ENCODE peak calls at places on chromosome 13, in eight cellular contexts. One of them, this sample, is unnamed.

GRCh38 chr13:41682766-41683165 is 225.4 kb downstream of the RGCC start:
- DNase-seq in osteoblast: no peak
- DNase-seq in naive thymus-derived CD4-positive, alpha-beta T cell: no peak
- DNase-seq in stomach: no peak
- DNase-seq in lung: no peak
- DNase-seq in kidney: no peak
- DNase-seq in trophoblast cell: no peak
- DNase-seq in left ventricle myocardium inferior: no peak
- DNase-seq in this sample: no peak

GRCh38 chr13:106038752-106039151 is 496.7 kb downstream of the EFNB2 start:
- DNase-seq in lung: no peak
- DNase-seq in trophoblast cell: no peak
- DNase-seq in naive thymus-derived CD4-positive, alpha-beta T cell: no peak
- DNase-seq in left ventricle myocardium inferior: no peak
- DNase-seq in kidney: no peak
- DNase-seq in osteoblast: peak; percentile 89
- DNase-seq in stomach: no peak
- DNase-seq in this sample: no peak

GRCh38 chr13:50340566-50341287 is 325.5 kb downstream of the KCNRG start:
- DNase-seq in lung: no peak
- DNase-seq in trophoblast cell: no peak
- DNase-seq in left ventricle myocardium inferior: no peak
- DNase-seq in naive thymus-derived CD4-positive, alpha-beta T cell: no peak
- DNase-seq in stomach: no peak
- DNase-seq in osteoblast: no peak
- DNase-seq in kidney: no peak
- DNase-seq in this sample: no peak

GRCh38 chr13:81171065-81171647 is 830.2 kb upstream of the SPRY2 start:
- DNase-seq in kidney: no peak
- DNase-seq in trophoblast cell: no peak
- DNase-seq in stomach: no peak
- DNase-seq in osteoblast: no peak
- DNase-seq in naive thymus-derived CD4-positive, alpha-beta T cell: no peak
- DNase-seq in left ventricle myocardium inferior: no peak
- DNase-seq in lung: no peak
- DNase-seq in this sample: no peak

GRCh38 chr13:36619535-36619934 is 54.3 kb upstream of the SERTM1 start:
- DNase-seq in osteoblast: no peak
- DNase-seq in trophoblast cell: no peak
- DNase-seq in kidney: no peak
- DNase-seq in left ventricle myocardium inferior: no peak
- DNase-seq in naive thymus-derived CD4-positive, alpha-beta T cell: no peak
- DNase-seq in stomach: no peak
- DNase-seq in lung: no peak
- DNase-seq in this sample: no peak

GRCh38 chr13:111633401-111633800 is 313.0 kb downstream of the TEX29 start:
- DNase-seq in osteoblast: no peak
- DNase-seq in left ventricle myocardium inferior: no peak
- DNase-seq in naive thymus-derived CD4-positive, alpha-beta T cell: no peak
- DNase-seq in trophoblast cell: no peak
- DNase-seq in stomach: no peak
- DNase-seq in kidney: no peak
- DNase-seq in lung: no peak
- DNase-seq in this sample: no peak

GRCh38 chr13:98222081-98222554 is 45.0 kb upstream of the RNF113B start:
- DNase-seq in osteoblast: no peak
- DNase-seq in stomach: peak; percentile 82
- DNase-seq in naive thymus-derived CD4-positive, alpha-beta T cell: no peak
- DNase-seq in lung: no peak
- DNase-seq in left ventricle myocardium inferior: no peak
- DNase-seq in kidney: no peak
- DNase-seq in trophoblast cell: no peak
- DNase-seq in this sample: no peak

GRCh38 chr13:51605698-51606097 is 21.4 kb downstream of the WDFY2 start:
- DNase-seq in kidney: no peak
- DNase-seq in naive thymus-derived CD4-positive, alpha-beta T cell: no peak
- DNase-seq in left ventricle myocardium inferior: no peak
- DNase-seq in osteoblast: no peak
- DNase-seq in trophoblast cell: no peak
- DNase-seq in lung: no peak
- DNase-seq in stomach: no peak
- DNase-seq in this sample: no peak

GRCh38 chr13:36476661-36477060 is 44.4 kb downstream of the CCNA1 start:
- DNase-seq in kidney: no peak
- DNase-seq in lung: no peak
- DNase-seq in naive thymus-derived CD4-positive, alpha-beta T cell: no peak
- DNase-seq in osteoblast: no peak
- DNase-seq in left ventricle myocardium inferior: no peak
- DNase-seq in stomach: no peak
- DNase-seq in trophoblast cell: peak; percentile 25
- DNase-seq in this sample: no peak

GRCh38 chr13:37869506-37869755 is 141 bp downstream of the TRPC4 start:
- DNase-seq in naive thymus-derived CD4-positive, alpha-beta T cell: no peak
- DNase-seq in osteoblast: no peak
- DNase-seq in kidney: no peak
- DNase-seq in trophoblast cell: no peak
- DNase-seq in lung: no peak
- DNase-seq in left ventricle myocardium inferior: no peak
- DNase-seq in stomach: no peak
- DNase-seq in this sample: no peak
- H3K27ac ChIP-seq in naive thymus-derived CD4-positive, alpha-beta T cell: no peak overlapping the region
- H3K27ac ChIP-seq in osteoblast: peak overlapping the region; percentile 92
- H3K27ac ChIP-seq in kidney: no peak overlapping the region
- H3K27ac ChIP-seq in trophoblast cell: no peak overlapping the region
- H3K27ac ChIP-seq in lung: no peak overlapping the region
- H3K27ac ChIP-seq in left ventricle myocardium inferior: no peak overlapping the region
- H3K27ac ChIP-seq in stomach: no peak overlapping the region
- H3K27ac ChIP-seq in this sample: no peak overlapping the region

GRCh38 chr13:46624821-46625220 is 71.9 kb downstream of the LRCH1 start:
- DNase-seq in left ventricle myocardium inferior: no peak
- DNase-seq in kidney: no peak
- DNase-seq in stomach: no peak
- DNase-seq in trophoblast cell: no peak
- DNase-seq in osteoblast: no peak
- DNase-seq in naive thymus-derived CD4-positive, alpha-beta T cell: no peak
- DNase-seq in lung: no peak
- DNase-seq in this sample: no peak

GRCh38 chr13:46629811-46630413 is 76.9 kb downstream of the LRCH1 start:
- DNase-seq in trophoblast cell: no peak
- DNase-seq in kidney: no peak
- DNase-seq in left ventricle myocardium inferior: no peak
- DNase-seq in lung: no peak
- DNase-seq in naive thymus-derived CD4-positive, alpha-beta T cell: no peak
- DNase-seq in osteoblast: no peak
- DNase-seq in stomach: no peak
- DNase-seq in this sample: no peak

GRCh38 chr13:46628622-46629365 is 75.8 kb downstream of the LRCH1 start:
- DNase-seq in kidney: no peak
- DNase-seq in naive thymus-derived CD4-positive, alpha-beta T cell: no peak
- DNase-seq in trophoblast cell: peak; percentile 79
- DNase-seq in left ventricle myocardium inferior: no peak
- DNase-seq in stomach: no peak
- DNase-seq in osteoblast: no peak
- DNase-seq in lung: no peak
- DNase-seq in this sample: no peak

GRCh38 chr13:46624353-46624752 is 71.4 kb downstream of the LRCH1 start:
- DNase-seq in left ventricle myocardium inferior: no peak
- DNase-seq in stomach: no peak
- DNase-seq in osteoblast: no peak
- DNase-seq in naive thymus-derived CD4-positive, alpha-beta T cell: no peak
- DNase-seq in kidney: no peak
- DNase-seq in lung: no peak
- DNase-seq in trophoblast cell: no peak
- DNase-seq in this sample: no peak

GRCh38 chr13:46627462-46627861 is 74.5 kb downstream of the LRCH1 start:
- DNase-seq in naive thymus-derived CD4-positive, alpha-beta T cell: no peak
- DNase-seq in left ventricle myocardium inferior: no peak
- DNase-seq in lung: no peak
- DNase-seq in trophoblast cell: no peak
- DNase-seq in stomach: no peak
- DNase-seq in osteoblast: no peak
- DNase-seq in kidney: no peak
- DNase-seq in this sample: no peak
- H3K4me1 ChIP-seq in naive thymus-derived CD4-positive, alpha-beta T cell: peaks cover 28% of the 10 kb centered on the region
- H3K4me1 ChIP-seq in left ventricle myocardium inferior: peaks cover 89% of the 10 kb centered on the region
- H3K4me1 ChIP-seq in lung: peaks cover 11% of the 10 kb centered on the region
- H3K4me1 ChIP-seq in trophoblast cell: peaks cover 20% of the 10 kb centered on the region
- H3K4me1 ChIP-seq in stomach: peaks cover 43% of the 10 kb centered on the region
- H3K4me1 ChIP-seq in osteoblast: peaks cover 12% of the 10 kb centered on the region
- H3K4me1 ChIP-seq in kidney: peaks cover 26% of the 10 kb centered on the region
- H3K4me1 ChIP-seq in this sample: peaks cover 21% of the 10 kb centered on the region

GRCh38 chr13:45492538-45492937 is 27.8 kb downstream of the COG3 start:
- DNase-seq in kidney: no peak
- DNase-seq in left ventricle myocardium inferior: no peak
- DNase-seq in stomach: no peak
- DNase-seq in naive thymus-derived CD4-positive, alpha-beta T cell: no peak
- DNase-seq in lung: no peak
- DNase-seq in trophoblast cell: no peak
- DNase-seq in osteoblast: peak; percentile 72
- DNase-seq in this sample: no peak
- H3K27ac ChIP-seq in kidney: no peak overlapping the region
- H3K27ac ChIP-seq in left ventricle myocardium inferior: no peak overlapping the region
- H3K27ac ChIP-seq in stomach: no peak overlapping the region
- H3K27ac ChIP-seq in naive thymus-derived CD4-positive, alpha-beta T cell: no peak overlapping the region
- H3K27ac ChIP-seq in lung: no peak overlapping the region
- H3K27ac ChIP-seq in trophoblast cell: no peak overlapping the region
- H3K27ac ChIP-seq in osteoblast: peak overlapping the region; percentile 60
- H3K27ac ChIP-seq in this sample: no peak overlapping the region

DNA sequence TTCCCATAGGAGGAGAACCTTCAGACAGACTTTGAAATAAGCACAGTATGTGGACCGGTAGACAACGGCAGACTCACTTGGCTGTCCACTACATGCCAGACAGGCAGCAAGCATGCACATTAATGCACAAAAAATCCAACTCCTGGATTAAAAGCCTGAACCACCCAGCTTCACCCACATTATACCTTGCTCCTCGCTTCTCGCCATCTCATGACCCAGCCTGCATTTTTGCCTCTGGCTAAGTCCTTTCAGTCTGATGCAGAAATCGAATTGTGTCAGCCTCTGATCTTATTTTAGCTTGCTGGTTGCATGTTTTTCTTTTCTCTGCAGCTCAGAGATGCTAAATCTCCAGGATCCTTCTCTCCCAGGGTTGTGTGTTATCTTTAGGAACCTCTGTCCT is 358.7 kb downstream of the RFC3 start:
- DNase-seq in osteoblast: no peak
- DNase-seq in kidney: no peak
- DNase-seq in trophoblast cell: peak; percentile 19
- DNase-seq in left ventricle myocardium inferior: no peak
- DNase-seq in lung: no peak
- DNase-seq in naive thymus-derived CD4-positive, alpha-beta T cell: no peak
- DNase-seq in stomach: no peak
- DNase-seq in this sample: no peak
- H3K4me1 ChIP-seq in osteoblast: no peaks in the 10 kb centered on the region
- H3K4me1 ChIP-seq in kidney: no peaks in the 10 kb centered on the region
- H3K4me1 ChIP-seq in trophoblast cell: no peaks in the 10 kb centered on the region
- H3K4me1 ChIP-seq in left ventricle myocardium inferior: peaks cover 3% of the 10 kb centered on the region
- H3K4me1 ChIP-seq in lung: no peaks in the 10 kb centered on the region
- H3K4me1 ChIP-seq in naive thymus-derived CD4-positive, alpha-beta T cell: no peaks in the 10 kb centered on the region
- H3K4me1 ChIP-seq in stomach: no peaks in the 10 kb centered on the region
- H3K4me1 ChIP-seq in this sample: no peaks in the 10 kb centered on the region

DNA sequence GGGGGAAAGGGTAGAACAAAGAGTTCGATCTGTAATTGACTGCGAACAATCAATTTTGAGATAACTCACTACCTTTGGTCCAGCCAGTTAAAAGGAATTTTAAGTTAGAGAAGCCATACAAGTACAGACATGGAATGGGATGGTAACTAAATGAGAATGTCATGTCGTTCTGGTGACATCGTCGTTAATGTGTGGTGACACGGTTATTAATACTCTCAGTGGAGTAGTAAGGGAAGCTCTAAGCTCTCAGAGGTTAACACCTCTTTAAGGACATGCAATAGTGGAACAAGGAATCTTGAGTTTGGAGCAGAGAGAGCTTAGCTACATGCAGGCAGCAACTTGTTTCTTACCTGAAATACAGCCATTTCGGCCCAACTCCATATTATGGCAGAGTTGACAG is 154.9 kb upstream of the KLF12 start:
- DNase-seq in lung: no peak
- DNase-seq in kidney: no peak
- DNase-seq in trophoblast cell: no peak
- DNase-seq in osteoblast: no peak
- DNase-seq in stomach: no peak
- DNase-seq in left ventricle myocardium inferior: no peak
- DNase-seq in naive thymus-derived CD4-positive, alpha-beta T cell: no peak
- DNase-seq in this sample: no peak
- H3K27ac ChIP-seq in lung: no peak overlapping the region
- H3K27ac ChIP-seq in kidney: no peak overlapping the region
- H3K27ac ChIP-seq in trophoblast cell: no peak overlapping the region
- H3K27ac ChIP-seq in osteoblast: no peak overlapping the region
- H3K27ac ChIP-seq in stomach: no peak overlapping the region
- H3K27ac ChIP-seq in left ventricle myocardium inferior: no peak overlapping the region
- H3K27ac ChIP-seq in naive thymus-derived CD4-positive, alpha-beta T cell: peak overlapping the region; percentile 82
- H3K27ac ChIP-seq in this sample: no peak overlapping the region